ENCODE peak calls at places on chromosome 18, in four cellular contexts. J is GM23248, Y is endothelial cell of umbilical vein, U is K562. N is an unnamed sample.

GRCh38 chr18:59388180-59388579 is 29.1 kb upstream of the LMAN1 start:
- DNase-seq in J (no peak), Y (no peak), U (no peak), N (no peak)

GRCh38 chr18:49170925-49171509 is 220.3 kb upstream of the SMAD7 start:
- DNase-seq in J (no peak), Y (no peak), U (no peak), N (no peak)

GRCh38 chr18:53606792-53607191 is 617.7 kb downstream of the MBD2 start:
- DNase-seq in J (no peak), Y (no peak), U (no peak), N (no peak)

GRCh38 chr18:75244336-75244735 is 33.7 kb downstream of the TSHZ1 start:
- DNase-seq in J (no peak), Y (no peak), U (peak), N (no peak)

GRCh38 chr18:48897531-48897930 is 53.2 kb downstream of the SMAD7 start:
- DNase-seq in J (peak), Y (peak), U (no peak), N (no peak)

GRCh38 chr18:70576281-70577022 is 287.6 kb downstream of the SOCS6 start:
- DNase-seq in J (no peak), Y (no peak), U (no peak), N (no peak)

GRCh38 chr18:75923169-75923568 is 495.7 kb upstream of the SMIM21 start:
- DNase-seq in J (peak), Y (no peak), U (no peak), N (no peak)

GRCh38 chr18:28112056-28112470 is 64.9 kb downstream of the CDH2 start:
- DNase-seq in J (peak), Y (peak), U (no peak), N (no peak)

GRCh38 chr18:48954837-48955527 is 4.2 kb upstream of the SMAD7 start:
- DNase-seq in J (peak), Y (no peak), U (no peak), N (no peak)

GRCh38 chr18:8705941-8706544 is 687 bp downstream of the MTCL1 start:
- DNase-seq in J (peak), Y (peak), U (no peak), N (no peak)

GRCh38 chr18:4096501-4096900 is 358.6 kb downstream of the DLGAP1 start:
- DNase-seq in J (peak), Y (no peak), U (no peak), N (no peak)

GRCh38 chr18:63101811-63102210 is 217.8 kb downstream of the BCL2 start:
- DNase-seq in J (no peak), Y (no peak), U (no peak), N (no peak)

GRCh38 chr18:57561728-57562423 is 24.6 kb downstream of the FECH start:
- DNase-seq in J (peak), Y (peak), U (peak), N (peak)

GRCh38 chr18:12750076-12750707 is 47.4 kb downstream of the PSMG2 start:
- DNase-seq in J (peak), Y (no peak), U (no peak), N (no peak)

GRCh38 chr18:27411911-27412310 is 226.8 kb upstream of the CHST9 start:
- DNase-seq in J (peak), Y (no peak), U (no peak), N (no peak)

GRCh38 chr18:36411745-36412168 is 114.2 kb downstream of the FHOD3 start:
- DNase-seq in J (peak), Y (no peak), U (peak), N (no peak)

GRCh38 chr18:50559750-50560680 is at the start of gene MAPK4:
- DNase-seq in J (peak), Y (no peak), U (peak), N (no peak)
- TF ChIP-seq EZH2 in J (no peak), Y (peak), U (no peak), N (no peak)

GRCh38 chr18:45667056-45667455 is 51.8 kb downstream of the SLC14A2 start:
- DNase-seq in J (no peak), Y (no peak), U (no peak), N (no peak)

GRCh38 chr18:45666006-45666405 is 50.7 kb downstream of the SLC14A2 start:
- DNase-seq in J (no peak), Y (peak), U (no peak), N (no peak)

GRCh38 chr18:45664824-45665763 is 49.8 kb downstream of the SLC14A2 start:
- DNase-seq in J (peak), Y (peak), U (peak), N (peak)

GRCh38 chr18:45663646-45664045 is 48.4 kb downstream of the SLC14A2 start:
- DNase-seq in J (no peak), Y (no peak), U (no peak), N (no peak)

GRCh38 chr18:45666520-45666919 is 51.2 kb downstream of the SLC14A2 start:
- DNase-seq in J (no peak), Y (no peak), U (no peak), N (no peak)
- H3K4me3 ChIP-seq in J (no peak), Y (no peak), U (no peak), N (no peak)

GRCh38 chr18:77248873-77249582 is 620 bp upstream of the GALR1 start:
- DNase-seq in J (no peak), Y (no peak), U (no peak), N (no peak)

GRCh38 chr18:77250926-77251729 is 1.5 kb downstream of the GALR1 start:
- DNase-seq in J (peak), Y (no peak), U (no peak), N (no peak)

GRCh38 chr18:77250501-77250925 is 865 bp downstream of the GALR1 start:
- DNase-seq in J (no peak), Y (no peak), U (no peak), N (no peak)

GRCh38 chr18:77249583-77250500 is at the start of gene GALR1:
- DNase-seq in J (peak), Y (no peak), U (no peak), N (no peak)

GRCh38 chr18:77251730-77252050 is 2.0 kb downstream of the GALR1 start:
- DNase-seq in J (no peak), Y (no peak), U (no peak), N (no peak)
- TF ChIP-seq EZH2 in J (no peak), Y (no peak), U (no peak), N (no peak)

GRCh38 chr18:55500316-55501086 is 87.5 kb downstream of the TCF4 start:
- DNase-seq in J (peak), Y (peak), U (no peak), N (no peak)
- H3K4me3 ChIP-seq in J (peak), Y (peak), U (no peak), N (peak)

GRCh38 chr18:6875764-6876163 is 146.2 kb downstream of the ARHGAP28 start:
- DNase-seq in J (no peak), Y (no peak), U (no peak), N (no peak)

GRCh38 chr18:6877288-6877687 is 147.8 kb downstream of the ARHGAP28 start:
- DNase-seq in J (no peak), Y (no peak), U (no peak), N (no peak)

GRCh38 chr18:6878881-6879280 is 149.4 kb downstream of the ARHGAP28 start:
- DNase-seq in J (no peak), Y (no peak), U (no peak), N (no peak)

GRCh38 chr18:6874316-6874715 is 144.8 kb downstream of the ARHGAP28 start:
- DNase-seq in J (peak), Y (peak), U (no peak), N (no peak)

DNA sequence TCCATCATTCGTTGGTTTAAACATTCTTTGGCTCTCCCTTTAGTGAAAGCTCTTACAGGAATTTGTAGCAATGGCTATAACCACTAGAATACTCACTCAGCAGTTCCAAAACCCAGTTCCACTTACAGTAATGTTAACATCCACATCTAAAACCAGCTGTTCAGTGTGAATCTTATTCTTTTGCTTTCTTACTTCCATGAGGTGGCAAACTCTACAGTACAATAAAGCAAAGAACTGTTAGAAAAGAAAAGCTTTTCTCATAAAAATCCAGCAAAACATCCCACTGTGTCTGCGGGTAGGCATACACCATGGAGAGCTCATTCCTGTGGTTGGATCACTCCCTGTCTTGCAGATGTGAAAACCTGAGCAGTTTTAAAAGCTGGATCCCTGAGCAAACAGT is 147.1 kb downstream of the ARHGAP28 start:
- DNase-seq in J (no peak), Y (no peak), U (no peak), N (peak)
- TF ChIP-seq EZH2 in J (no peak), Y (no peak), U (no peak), N (no peak)

DNA sequence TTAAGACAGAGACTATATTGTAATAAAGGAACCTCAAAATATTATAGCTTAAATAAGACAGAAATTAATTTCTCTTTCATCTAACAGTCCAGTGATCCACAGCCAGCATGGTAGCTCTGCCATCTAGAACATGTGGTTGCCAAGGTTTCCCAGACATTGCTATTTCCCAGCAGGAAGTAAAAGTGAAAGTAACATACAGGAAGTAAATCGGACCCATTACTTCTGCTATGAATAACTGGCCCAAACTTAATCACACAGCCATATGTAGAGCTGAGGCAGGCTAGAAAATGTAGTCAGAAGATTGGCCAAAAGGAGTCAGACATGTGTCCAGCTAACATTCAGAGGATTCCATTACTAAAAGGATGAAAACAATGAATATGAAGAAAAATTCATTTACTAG is 71.0 kb downstream of the NOL4 start:
- DNase-seq in J (peak), Y (peak), U (no peak), N (peak)
- H3K4me3 ChIP-seq in J (peak), Y (peak), U (no peak), N (peak)

GRCh38 chr18:43277164-43277600 is at the start of gene SYT4:
- DNase-seq in J (peak), Y (peak), U (no peak), N (peak)
- TF ChIP-seq EZH2 in J (no peak), Y (no peak), U (no peak), N (no peak)

DNA sequence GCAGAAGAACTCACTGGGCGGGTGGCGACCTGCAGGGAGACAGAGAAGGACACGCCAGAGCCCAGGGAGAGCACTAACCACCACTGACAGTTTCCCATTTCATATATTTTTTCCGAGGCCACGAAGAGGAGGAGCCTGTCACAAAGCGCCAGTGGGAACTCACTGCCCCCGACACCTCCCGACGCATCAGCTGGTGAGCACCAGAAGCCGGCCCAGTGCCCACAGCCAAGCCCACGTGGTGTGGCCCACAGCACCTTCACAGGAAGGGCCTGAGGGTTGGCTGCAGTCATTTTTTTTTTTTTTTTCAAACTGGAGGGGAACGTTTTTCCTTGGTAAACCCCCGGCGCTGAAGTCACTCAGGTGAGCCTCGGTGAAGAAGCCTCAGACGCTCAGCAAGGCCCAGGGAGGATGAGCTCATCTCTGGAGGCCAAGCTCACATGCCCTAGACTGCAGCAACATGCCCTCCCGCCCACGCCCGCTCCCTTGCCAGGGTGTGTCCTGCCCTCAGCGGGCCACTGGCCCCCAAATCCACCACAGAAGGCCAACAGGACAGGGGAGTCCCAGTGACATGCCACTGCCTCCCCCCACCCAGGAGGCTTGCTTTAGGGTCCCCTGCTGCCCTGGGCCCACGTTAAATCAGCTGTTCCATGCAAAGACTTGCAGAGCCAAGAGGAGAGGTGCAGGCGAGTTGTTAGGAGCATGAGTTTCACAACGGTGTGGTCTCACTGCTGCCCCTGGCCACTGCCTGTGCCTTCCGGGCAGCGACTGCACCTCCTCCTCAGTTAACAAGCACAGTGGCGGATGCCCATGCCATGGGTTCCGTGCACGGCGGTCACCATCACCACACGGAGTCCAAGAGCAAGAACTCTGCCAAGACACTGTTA is 68.1 kb downstream of the PARD6G start:
- DNase-seq in J (no peak), Y (no peak), U (no peak), N (no peak)
- H3K4me3 ChIP-seq in J (no peak), Y (no peak), U (no peak), N (no peak)

GRCh38 chr18:33577688-33578370 is at the start of gene ASXL3:
- DNase-seq in J (peak), Y (peak), U (no peak), N (no peak)

GRCh38 chr18:33576999-33577687 is 876 bp upstream of the ASXL3 start:
- DNase-seq in J (no peak), Y (peak), U (no peak), N (no peak)

GRCh38 chr18:33579868-33580205 is 1.8 kb downstream of the ASXL3 start:
- DNase-seq in J (no peak), Y (no peak), U (no peak), N (no peak)

GRCh38 chr18:33579147-33579867 is 1.3 kb downstream of the ASXL3 start:
- DNase-seq in J (no peak), Y (peak), U (no peak), N (no peak)

DNA sequence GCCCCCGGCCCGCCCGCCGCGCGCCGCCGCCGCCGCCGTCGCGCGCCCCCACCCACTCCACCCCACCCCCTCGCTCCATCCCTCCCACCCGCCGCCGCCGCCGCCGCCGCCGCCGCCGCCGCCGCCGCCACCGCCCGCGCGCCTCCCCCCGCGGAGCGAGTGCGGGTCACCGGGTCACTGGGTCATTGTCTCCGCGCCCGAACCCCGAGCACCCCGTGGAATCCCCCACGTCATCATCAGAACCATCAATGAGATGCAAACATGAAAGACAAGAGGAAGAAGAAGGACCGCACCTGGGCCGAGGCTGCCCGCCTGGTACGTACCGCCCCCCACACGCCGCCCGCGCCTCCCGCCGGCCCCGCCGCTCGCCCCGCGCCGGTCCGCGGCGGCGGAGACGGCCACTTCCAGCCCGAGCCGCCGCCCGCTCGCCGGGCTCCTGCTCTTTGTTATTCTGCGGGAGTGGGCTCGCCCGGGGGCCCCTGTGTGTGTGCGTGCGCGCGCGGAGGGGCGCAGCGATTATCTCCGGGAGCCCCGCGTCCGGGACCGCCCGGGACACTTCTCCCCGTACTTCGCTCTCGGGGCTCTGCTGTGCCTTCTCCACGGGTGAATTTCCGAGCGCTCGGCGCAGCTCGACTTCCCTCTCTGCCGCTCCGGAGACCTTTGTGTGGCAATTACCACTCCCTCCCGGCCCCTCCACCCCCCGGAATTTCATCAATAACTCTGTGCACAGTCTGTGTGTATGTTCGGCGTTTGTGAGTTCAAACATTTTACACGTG is 540 bp downstream of the ASXL3 start:
- DNase-seq in J (peak), Y (no peak), U (no peak), N (no peak)
- TF ChIP-seq EZH2 in J (peak), Y (no peak), U (no peak), N (no peak)